ENCODE peak calls at places on chromosomes 1 and 21, in seven cellular contexts. S, P, E, D, X, Q and J are unnamed samples.

GRCh38 chr1:3922201-3922725 is 22.2 kb upstream of the C1orf174 start:
- DNase-seq in E (no peak), S (no peak), Q (no peak), X (no peak), D (no peak), P (no peak), J (no peak)

GRCh38 chr21:43762303-43763128 is 13.6 kb downstream of the CSTB start:
- DNase-seq in Q (peak), S (no peak), X (no peak), D (no peak), E (no peak), P (no peak), J (no peak)

GRCh38 chr21:45995686-45996179 is 14.2 kb downstream of the COL6A1 start:
- DNase-seq in X (no peak), D (no peak), S (no peak), P (no peak), E (no peak), Q (no peak), J (no peak)

GRCh38 chr1:34155851-34156250 is 9.2 kb downstream of the CSMD2 start:
- DNase-seq in P (no peak), D (no peak), E (no peak), Q (no peak), X (no peak), S (no peak), J (peak)

GRCh38 chr1:12125422-12126355 is 41.1 kb upstream of the TNFRSF1B start:
- DNase-seq in D (no peak), Q (peak), X (no peak), S (no peak), P (no peak), E (no peak), J (no peak)

GRCh38 chr1:20590313-20590777 is 1.4 kb downstream of the CDA start:
- DNase-seq in S (no peak), Q (peak), E (no peak), D (peak), X (no peak), P (no peak), J (peak)

GRCh38 chr1:16072616-16073484 is 601 bp downstream of the FAM131C start:
- DNase-seq in P (no peak), S (no peak), X (peak), D (no peak), Q (no peak), E (peak), J (peak)

GRCh38 chr1:70874063-70874462 is 173.6 kb downstream of the PTGER3 start:
- DNase-seq in E (no peak), X (no peak), S (no peak), P (no peak), Q (no peak), D (no peak), J (no peak)

GRCh38 chr1:156511656-156512055 is 11.1 kb upstream of the MEF2D start:
- DNase-seq in P (no peak), S (no peak), E (no peak), X (no peak), D (peak), Q (no peak), J (no peak)